ENCODE peak calls at places on chromosomes 4 and X, in seven cellular contexts. One of them, this sample, is unnamed.

GRCh38 chrX:18377802-18378201 is 23.3 kb upstream of the SCML2 start:
- DNase-seq in bronchial epithelial cell: peak
- DNase-seq in astrocyte of the spinal cord: no peak
- DNase-seq in lower leg skin: no peak
- DNase-seq in AG09309: no peak
- DNase-seq in Panc1: no peak
- DNase-seq in tibial artery: no peak
- DNase-seq in this sample: peak

GRCh38 chr4:16545656-16546055 is 319.4 kb upstream of the TAPT1 start:
- DNase-seq in bronchial epithelial cell: no peak
- DNase-seq in tibial artery: no peak
- DNase-seq in Panc1: no peak
- DNase-seq in lower leg skin: no peak
- DNase-seq in astrocyte of the spinal cord: no peak
- DNase-seq in AG09309: no peak
- DNase-seq in this sample: no peak

GRCh38 chrX:154090731-154091130 is 6.8 kb downstream of the MECP2 start:
- DNase-seq in AG09309: no peak
- DNase-seq in tibial artery: no peak
- DNase-seq in Panc1: no peak
- DNase-seq in lower leg skin: no peak
- DNase-seq in bronchial epithelial cell: no peak
- DNase-seq in astrocyte of the spinal cord: no peak
- DNase-seq in this sample: no peak

GRCh38 chr4:154495867-154496266 is 4.3 kb upstream of the DCHS2 start:
- DNase-seq in tibial artery: no peak
- DNase-seq in bronchial epithelial cell: no peak
- DNase-seq in lower leg skin: no peak
- DNase-seq in astrocyte of the spinal cord: no peak
- DNase-seq in AG09309: no peak
- DNase-seq in Panc1: no peak
- DNase-seq in this sample: no peak

GRCh38 chr4:148215202-148215601 is 227.0 kb downstream of the NR3C2 start:
- DNase-seq in tibial artery: no peak
- DNase-seq in bronchial epithelial cell: no peak
- DNase-seq in astrocyte of the spinal cord: no peak
- DNase-seq in Panc1: no peak
- DNase-seq in AG09309: no peak
- DNase-seq in lower leg skin: no peak
- DNase-seq in this sample: no peak

GRCh38 chrX:80431502-80431832 is 11.2 kb downstream of the TENT5D start:
- DNase-seq in bronchial epithelial cell: no peak
- DNase-seq in lower leg skin: no peak
- DNase-seq in Panc1: no peak
- DNase-seq in AG09309: no peak
- DNase-seq in astrocyte of the spinal cord: no peak
- DNase-seq in tibial artery: no peak
- DNase-seq in this sample: no peak

GRCh38 chr4:120331486-120332281 is 265.0 kb upstream of the MAD2L1 start:
- DNase-seq in tibial artery: no peak
- DNase-seq in astrocyte of the spinal cord: peak
- DNase-seq in lower leg skin: no peak
- DNase-seq in Panc1: no peak
- DNase-seq in bronchial epithelial cell: peak
- DNase-seq in AG09309: no peak
- DNase-seq in this sample: no peak

GRCh38 chr4:82642321-82642720 is 80.5 kb upstream of the TMEM150C start:
- DNase-seq in AG09309: no peak
- DNase-seq in lower leg skin: no peak
- DNase-seq in astrocyte of the spinal cord: no peak
- DNase-seq in bronchial epithelial cell: no peak
- DNase-seq in tibial artery: no peak
- DNase-seq in Panc1: no peak
- DNase-seq in this sample: no peak

GRCh38 chr4:4461178-4461577 is 74.3 kb downstream of the NSG1 start:
- DNase-seq in Panc1: no peak
- DNase-seq in astrocyte of the spinal cord: no peak
- DNase-seq in bronchial epithelial cell: no peak
- DNase-seq in lower leg skin: no peak
- DNase-seq in tibial artery: no peak
- DNase-seq in AG09309: no peak
- DNase-seq in this sample: no peak

GRCh38 chr4:79209822-79210635 is 115.8 kb downstream of the NAA11 start:
- DNase-seq in AG09309: no peak
- DNase-seq in astrocyte of the spinal cord: no peak
- DNase-seq in tibial artery: no peak
- DNase-seq in bronchial epithelial cell: no peak
- DNase-seq in Panc1: no peak
- DNase-seq in lower leg skin: peak
- DNase-seq in this sample: peak

GRCh38 chr4:121736735-121737351 is 28.1 kb downstream of the SMIM43 start:
- DNase-seq in AG09309: no peak
- DNase-seq in astrocyte of the spinal cord: peak
- DNase-seq in bronchial epithelial cell: peak
- DNase-seq in tibial artery: no peak
- DNase-seq in Panc1: no peak
- DNase-seq in lower leg skin: no peak
- DNase-seq in this sample: peak

DNA sequence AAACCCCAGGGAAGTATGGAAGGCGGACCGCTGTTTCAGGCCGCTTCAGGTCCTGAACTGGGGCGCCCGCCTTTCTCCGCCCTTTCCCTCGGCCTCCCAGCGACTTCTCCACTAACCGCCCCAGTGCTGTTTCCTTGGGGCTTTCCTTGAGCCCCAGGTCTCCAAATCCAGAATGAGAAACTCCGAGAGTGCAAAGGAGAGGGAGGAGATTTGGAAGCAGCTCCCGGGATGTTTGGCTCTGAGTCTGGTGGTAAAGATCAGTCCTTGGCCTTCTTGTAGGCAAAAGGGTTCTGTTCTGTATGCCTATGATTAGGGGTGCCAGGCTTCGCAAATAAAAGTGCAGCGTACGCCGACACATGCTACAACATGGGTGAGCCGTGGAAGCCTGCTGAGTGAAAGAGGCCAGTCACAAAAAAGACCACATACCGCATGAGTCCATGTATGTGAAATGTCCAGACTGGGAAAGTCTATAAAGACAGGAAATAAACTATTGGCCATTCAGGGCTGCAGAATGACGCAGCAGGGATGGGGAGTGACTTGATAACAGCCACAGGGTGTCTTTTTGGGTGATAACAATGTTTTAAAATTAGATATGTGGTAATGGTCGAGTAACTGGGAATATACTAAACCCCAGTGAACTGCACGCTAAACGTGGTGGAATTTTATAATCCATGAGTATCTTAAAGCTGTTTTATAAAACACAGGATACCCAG is 99.8 kb downstream of the TRAPPC11 start:
- DNase-seq in bronchial epithelial cell: no peak
- DNase-seq in Panc1: no peak
- DNase-seq in astrocyte of the spinal cord: no peak
- DNase-seq in tibial artery: no peak
- DNase-seq in lower leg skin: no peak
- DNase-seq in AG09309: no peak
- DNase-seq in this sample: no peak
- H3K4me3 ChIP-seq in bronchial epithelial cell: no peak
- H3K4me3 ChIP-seq in Panc1: no peak
- H3K4me3 ChIP-seq in astrocyte of the spinal cord: no peak
- H3K4me3 ChIP-seq in tibial artery: no peak
- H3K4me3 ChIP-seq in lower leg skin: no peak
- H3K4me3 ChIP-seq in AG09309: no peak
- H3K4me3 ChIP-seq in this sample: no peak

DNA sequence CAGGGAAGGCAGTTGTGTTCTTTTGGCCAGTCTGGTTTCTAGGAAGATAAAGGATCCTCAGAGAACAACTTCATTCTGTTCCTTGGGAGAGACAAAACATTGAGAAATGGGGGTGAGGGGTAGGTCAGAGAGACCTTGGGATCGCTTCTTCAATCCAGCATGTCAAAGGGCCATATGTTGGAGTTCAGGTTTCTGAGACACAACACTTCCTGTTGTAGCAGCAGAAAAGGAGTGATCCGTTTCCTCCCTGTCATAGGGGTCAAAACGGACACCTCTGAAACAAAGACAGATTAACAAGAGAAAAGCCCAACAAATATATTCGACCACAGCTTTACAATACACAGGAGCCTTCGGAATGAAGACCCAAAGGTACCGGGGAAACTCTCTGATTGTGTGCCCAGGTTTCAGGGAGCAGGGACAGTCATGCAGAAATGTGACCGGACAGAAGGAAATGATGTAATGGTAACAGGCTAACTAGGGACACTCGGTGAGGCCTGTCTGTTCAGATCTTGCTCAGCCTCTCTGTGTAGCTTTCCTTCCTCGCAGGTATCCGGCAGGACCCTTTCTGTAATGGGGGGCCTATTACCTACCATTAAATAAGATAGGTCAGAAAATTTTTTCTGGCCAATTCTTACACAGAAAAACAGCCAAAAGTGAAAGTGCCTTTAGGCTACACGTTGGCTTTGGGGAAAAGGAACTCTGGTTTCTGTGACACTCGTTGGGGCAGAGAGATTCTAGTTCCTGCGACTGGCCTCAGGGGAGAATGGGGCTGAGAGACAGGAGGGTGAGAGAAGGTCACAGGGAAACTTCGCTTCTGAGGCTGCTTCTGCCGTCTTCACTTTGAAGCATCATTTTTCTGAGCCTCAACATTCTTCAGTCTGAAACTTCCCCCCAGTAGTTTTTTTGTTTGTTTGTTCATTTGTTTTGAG is 103.2 kb upstream of the TLR3 start:
- DNase-seq in astrocyte of the spinal cord: no peak
- DNase-seq in Panc1: no peak
- DNase-seq in AG09309: no peak
- DNase-seq in lower leg skin: no peak
- DNase-seq in tibial artery: no peak
- DNase-seq in bronchial epithelial cell: no peak
- DNase-seq in this sample: no peak
- TF ChIP-seq CTCF in astrocyte of the spinal cord: no peak
- TF ChIP-seq CTCF in Panc1: no peak
- TF ChIP-seq CTCF in AG09309: no peak
- TF ChIP-seq CTCF in lower leg skin: no peak
- TF ChIP-seq CTCF in tibial artery: no peak
- TF ChIP-seq CTCF in bronchial epithelial cell: no peak
- TF ChIP-seq CTCF in this sample: no peak

GRCh38 chr4:48129307-48130014 is 4.6 kb downstream of the TXK start:
- DNase-seq in astrocyte of the spinal cord: no peak
- DNase-seq in AG09309: no peak
- DNase-seq in tibial artery: no peak
- DNase-seq in lower leg skin: no peak
- DNase-seq in Panc1: no peak
- DNase-seq in bronchial epithelial cell: no peak
- DNase-seq in this sample: no peak

GRCh38 chr4:48126621-48127020 is 7.4 kb downstream of the TXK start:
- DNase-seq in bronchial epithelial cell: no peak
- DNase-seq in tibial artery: no peak
- DNase-seq in lower leg skin: no peak
- DNase-seq in astrocyte of the spinal cord: no peak
- DNase-seq in Panc1: no peak
- DNase-seq in AG09309: no peak
- DNase-seq in this sample: no peak

GRCh38 chr4:48127231-48127881 is 6.7 kb downstream of the TXK start:
- DNase-seq in lower leg skin: no peak
- DNase-seq in tibial artery: no peak
- DNase-seq in Panc1: no peak
- DNase-seq in astrocyte of the spinal cord: no peak
- DNase-seq in AG09309: no peak
- DNase-seq in bronchial epithelial cell: no peak
- DNase-seq in this sample: no peak

GRCh38 chr4:48130100-48130499 is 4.0 kb downstream of the TXK start:
- DNase-seq in AG09309: no peak
- DNase-seq in lower leg skin: no peak
- DNase-seq in bronchial epithelial cell: no peak
- DNase-seq in astrocyte of the spinal cord: no peak
- DNase-seq in tibial artery: no peak
- DNase-seq in Panc1: no peak
- DNase-seq in this sample: no peak

GRCh38 chr4:48127882-48128394 is 6.1 kb downstream of the TXK start:
- DNase-seq in Panc1: peak
- DNase-seq in AG09309: peak
- DNase-seq in lower leg skin: peak
- DNase-seq in astrocyte of the spinal cord: peak
- DNase-seq in tibial artery: peak
- DNase-seq in bronchial epithelial cell: peak
- DNase-seq in this sample: peak
- H3K4me3 ChIP-seq in Panc1: peak
- H3K4me3 ChIP-seq in AG09309: peak
- H3K4me3 ChIP-seq in lower leg skin: no peak
- H3K4me3 ChIP-seq in astrocyte of the spinal cord: no peak
- H3K4me3 ChIP-seq in tibial artery: peak
- H3K4me3 ChIP-seq in bronchial epithelial cell: no peak
- H3K4me3 ChIP-seq in this sample: peak

GRCh38 chrX:71911731-71912050 is 1.0 kb downstream of the NHSL2 start:
- DNase-seq in astrocyte of the spinal cord: no peak
- DNase-seq in Panc1: no peak
- DNase-seq in AG09309: no peak
- DNase-seq in bronchial epithelial cell: no peak
- DNase-seq in lower leg skin: no peak
- DNase-seq in tibial artery: no peak
- DNase-seq in this sample: no peak

GRCh38 chrX:71909956-71910355 is 689 bp upstream of the NHSL2 start:
- DNase-seq in AG09309: no peak
- DNase-seq in tibial artery: no peak
- DNase-seq in Panc1: no peak
- DNase-seq in astrocyte of the spinal cord: no peak
- DNase-seq in bronchial epithelial cell: no peak
- DNase-seq in lower leg skin: no peak
- DNase-seq in this sample: no peak

GRCh38 chrX:71912156-71912555 is 1.5 kb downstream of the NHSL2 start:
- DNase-seq in Panc1: no peak
- DNase-seq in bronchial epithelial cell: no peak
- DNase-seq in lower leg skin: no peak
- DNase-seq in astrocyte of the spinal cord: no peak
- DNase-seq in tibial artery: no peak
- DNase-seq in AG09309: no peak
- DNase-seq in this sample: no peak

GRCh38 chrX:71910526-71911022 is at the start of gene NHSL2:
- DNase-seq in AG09309: no peak
- DNase-seq in tibial artery: peak
- DNase-seq in bronchial epithelial cell: no peak
- DNase-seq in lower leg skin: no peak
- DNase-seq in Panc1: no peak
- DNase-seq in astrocyte of the spinal cord: no peak
- DNase-seq in this sample: no peak

DNA sequence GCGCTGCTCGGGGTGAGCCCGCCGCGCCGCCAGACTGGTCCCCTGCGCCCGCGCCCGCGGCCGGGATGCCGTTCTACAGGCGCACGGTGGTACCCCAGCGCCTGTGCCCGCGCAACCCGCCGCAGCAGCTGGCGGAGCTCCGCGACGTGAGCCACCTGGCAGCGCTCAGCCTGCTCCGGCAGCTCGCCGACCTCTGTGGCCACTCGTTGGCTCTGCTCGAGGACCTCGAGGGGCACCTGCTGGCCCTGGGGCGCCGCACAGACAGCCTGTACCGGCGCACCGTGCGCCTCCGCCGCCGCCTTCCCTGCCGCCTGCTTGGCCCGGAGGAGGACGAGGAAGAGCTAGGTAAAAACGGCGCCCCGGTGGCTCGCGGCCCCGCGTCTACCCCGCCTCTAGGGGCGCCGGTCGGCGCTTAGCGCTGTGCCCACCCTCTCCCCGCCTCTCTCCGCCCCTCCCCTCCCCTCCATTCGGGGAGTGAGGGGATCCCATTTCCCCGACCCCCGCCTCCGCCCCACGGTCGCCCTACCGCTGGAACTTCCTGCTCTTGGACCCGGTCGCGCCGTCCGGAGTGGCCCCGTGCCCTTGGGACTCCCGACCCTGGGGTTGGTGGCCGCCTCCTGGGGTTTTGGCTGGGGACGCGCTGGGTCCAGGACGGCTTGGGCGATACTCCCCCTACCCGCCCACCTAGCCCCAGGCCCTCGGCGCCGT is 532 bp downstream of the NHSL2 start:
- DNase-seq in Panc1: no peak
- DNase-seq in astrocyte of the spinal cord: no peak
- DNase-seq in bronchial epithelial cell: no peak
- DNase-seq in lower leg skin: no peak
- DNase-seq in tibial artery: no peak
- DNase-seq in AG09309: no peak
- DNase-seq in this sample: no peak
- TF ChIP-seq CTCF in Panc1: peak
- TF ChIP-seq CTCF in astrocyte of the spinal cord: peak
- TF ChIP-seq CTCF in bronchial epithelial cell: peak
- TF ChIP-seq CTCF in lower leg skin: no peak
- TF ChIP-seq CTCF in tibial artery: no peak
- TF ChIP-seq CTCF in AG09309: peak
- TF ChIP-seq CTCF in this sample: no peak

This sample was measured in fibroblast of villous mesenchyme.